ENCODE peak calls at places on chromosome 12, in five cellular contexts. G is heart right ventricle, U is HCT116, R is left ventricle myocardium inferior, Y is mammary epithelial cell. A is an unnamed sample.

GRCh38 chr12:106288510-106289195 is 13.9 kb upstream of the TCP11L2 start:
- DNase-seq in Y (peak; percentile 93), U (peak; percentile 76), R (no peak), G (no peak), A (no peak)

GRCh38 chr12:49636979-49637378 is 13.6 kb downstream of the PRPF40B start:
- DNase-seq in G (no peak), U (peak; percentile 22), Y (peak; percentile 46), R (no peak), A (peak; percentile 33)

GRCh38 chr12:62629413-62629812 is 162.8 kb downstream of the MON2 start:
- DNase-seq in R (no peak), G (no peak), U (no peak), Y (no peak), A (no peak)

GRCh38 chr12:55019784-55020183 is at the start of gene NEUROD4:
- DNase-seq in R (peak; percentile 19), U (peak; percentile 12), G (no peak), Y (peak; percentile 68), A (no peak)

GRCh38 chr12:124524231-124524925 is 43.0 kb downstream of the NCOR2 start:
- DNase-seq in G (no peak), R (no peak), U (no peak), Y (peak; percentile 82), A (no peak)

GRCh38 chr12:12718853-12719252 is 1.7 kb downstream of the CDKN1B start:
- DNase-seq in Y (peak; percentile 38), G (no peak), R (no peak), U (no peak), A (no peak)

GRCh38 chr12:49456280-49456679 is 82.5 kb upstream of the KCNH3 start:
- DNase-seq in U (no peak), Y (no peak), G (no peak), R (no peak), A (no peak)

GRCh38 chr12:124713436-124714082 is 146.1 kb upstream of the NCOR2 start:
- DNase-seq in Y (no peak), R (no peak), U (no peak), G (no peak), A (no peak)

GRCh38 chr12:7638764-7639570 is 26.7 kb downstream of the APOBEC1 start:
- DNase-seq in R (peak; percentile 33), Y (peak; percentile 61), U (peak; percentile 69), G (peak; percentile 23), A (peak; percentile 50)

GRCh38 chr12:6691473-6691872 is 2.3 kb upstream of the ZNF384 start:
- DNase-seq in U (no peak), R (no peak), Y (no peak), G (no peak), A (no peak)

GRCh38 chr12:53538209-53538689 is 31.0 kb upstream of the NPFF start:
- DNase-seq in G (no peak), R (no peak), U (no peak), Y (peak; percentile 54), A (peak; percentile 9)

GRCh38 chr12:112904571-112904970 is 2.2 kb upstream of the OAS1 start:
- DNase-seq in G (no peak), Y (no peak), U (no peak), R (no peak), A (no peak)

GRCh38 chr12:27996761-27997160 is 24.2 kb upstream of the PTHLH start:
- DNase-seq in G (no peak), Y (no peak), R (no peak), U (no peak), A (no peak)

GRCh38 chr12:2543801-2544200 is 251.0 kb upstream of the FKBP4 start:
- DNase-seq in G (no peak), R (no peak), Y (no peak), U (no peak), A (no peak)

GRCh38 chr12:52125499-52125900 is 46.0 kb downstream of the SMIM41 start:
- DNase-seq in G (no peak), U (no peak), Y (no peak), R (no peak), A (no peak)

GRCh38 chr12:42893802-42894201 is 304.3 kb upstream of the PRICKLE1 start:
- DNase-seq in Y (peak; percentile 17), G (no peak), U (no peak), R (no peak), A (no peak)

GRCh38 chr12:89073027-89073398 is 279.3 kb downstream of the DUSP6 start:
- DNase-seq in Y (no peak), R (no peak), U (no peak), G (no peak), A (no peak)

GRCh38 chr12:5184159-5184558 is 140.5 kb downstream of the KCNA5 start:
- DNase-seq in U (no peak), G (no peak), R (no peak), Y (peak; percentile 15), A (no peak)

GRCh38 chr12:38875571-38876228 is 29.7 kb downstream of the CPNE8 start:
- DNase-seq in U (no peak), R (no peak), Y (no peak), G (no peak), A (no peak)

GRCh38 chr12:62760779-62761178 is 174.2 kb downstream of the PPM1H start:
- DNase-seq in U (no peak), Y (no peak), G (no peak), R (no peak), A (no peak)

GRCh38 chr12:64779349-64779974 is 20.3 kb upstream of the GNS start:
- DNase-seq in R (no peak), U (no peak), Y (no peak), G (no peak), A (no peak)

GRCh38 chr12:38664661-38665269 is 240.6 kb downstream of the CPNE8 start:
- DNase-seq in Y (peak; percentile 24), G (no peak), R (no peak), U (peak; percentile 15), A (no peak)

GRCh38 chr12:31868980-31869379 is 90.2 kb upstream of the RESF1 start:
- DNase-seq in R (peak; percentile 39), G (peak; percentile 36), U (no peak), Y (peak; percentile 70), A (no peak)

GRCh38 chr12:7460375-7461259 is 16.7 kb upstream of the CD163L1 start:
- DNase-seq in Y (peak; percentile 33), U (peak; percentile 34), G (peak; percentile 30), R (peak; percentile 29), A (peak; percentile 28)

GRCh38 chr12:52713960-52714886 is 10.9 kb upstream of the KRT77 start:
- DNase-seq in R (no peak), Y (no peak), G (no peak), U (no peak), A (no peak)

GRCh38 chr12:104974626-104975290 is 11.4 kb upstream of the NOPCHAP1 start:
- DNase-seq in U (no peak), R (no peak), G (no peak), Y (peak; percentile 72), A (no peak)
- H3K27ac ChIP-seq in U (no peak overlapping the region), R (no peak overlapping the region), G (no peak overlapping the region), Y (no peak overlapping the region), A (no peak overlapping the region)

DNA sequence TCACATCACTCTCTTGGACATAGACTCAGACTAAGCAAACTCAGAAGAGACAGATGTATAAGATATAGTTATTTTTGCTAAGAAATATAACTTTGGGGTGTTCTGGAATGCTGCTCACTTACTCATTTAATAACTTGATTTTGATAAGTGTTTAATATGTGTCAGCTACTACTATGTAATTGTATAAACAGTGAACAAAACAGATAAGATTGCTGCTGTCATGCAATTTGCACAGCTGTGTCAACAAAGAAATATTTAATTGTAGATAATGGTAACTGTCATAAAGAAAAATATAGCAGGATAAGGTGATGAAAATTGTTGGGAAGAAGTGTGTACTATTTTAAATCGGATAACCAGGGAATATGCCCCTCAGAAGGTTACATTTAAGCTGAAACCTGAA is 84.1 kb upstream of the ZDHHC17 start:
- DNase-seq in U (no peak), G (no peak), Y (no peak), R (no peak), A (no peak)
- H3K27ac ChIP-seq in U (no peak overlapping the region), G (no peak overlapping the region), Y (no peak overlapping the region), R (no peak overlapping the region), A (no peak overlapping the region)

GRCh38 chr12:59252731-59253130 is 332.4 kb upstream of the LRIG3 start:
- DNase-seq in Y (no peak), G (no peak), R (no peak), U (no peak), A (no peak)

DNA sequence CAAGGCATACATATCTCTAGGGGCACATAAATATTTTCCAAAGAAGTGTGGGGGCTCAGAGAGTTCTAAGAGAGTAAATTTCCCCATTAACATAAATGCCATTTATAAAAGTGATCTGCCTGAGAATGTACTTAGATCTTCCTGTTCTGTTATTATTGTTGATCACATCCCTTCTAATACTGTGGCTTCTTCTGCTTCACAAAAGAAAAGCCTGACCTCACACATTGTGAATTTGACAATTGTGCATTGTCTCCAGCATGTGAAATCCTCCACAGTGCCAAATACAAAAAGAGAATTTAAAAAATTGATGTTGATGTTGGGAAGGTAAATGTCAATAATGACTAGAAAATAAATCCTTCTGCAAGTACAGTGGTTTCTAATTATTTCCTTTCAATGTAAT is 330.5 kb upstream of the LRIG3 start:
- DNase-seq in G (no peak), Y (no peak), U (no peak), R (no peak), A (no peak)
- H3K27ac ChIP-seq in G (no peak overlapping the region), Y (no peak overlapping the region), U (no peak overlapping the region), R (no peak overlapping the region), A (peak overlapping the region; percentile 67)

DNA sequence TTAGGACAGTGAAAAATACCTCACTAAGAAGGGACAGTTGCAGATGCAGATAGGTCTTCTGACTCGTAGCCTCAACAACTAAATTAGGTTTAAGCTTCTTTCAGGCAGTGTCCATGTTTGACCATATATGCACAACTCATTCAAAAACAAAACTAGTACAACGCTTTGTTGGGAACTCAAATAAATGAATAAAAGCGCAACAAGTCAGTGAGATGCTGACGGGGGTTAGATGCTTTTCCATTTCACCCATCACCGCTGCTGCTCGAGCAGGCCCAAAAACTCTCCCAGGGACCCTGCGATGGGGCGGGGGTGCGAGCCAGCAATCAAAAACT is 625 bp downstream of the RPAP3 start:
- DNase-seq in G (no peak), Y (peak; percentile 13), U (no peak), R (no peak), A (no peak)
- H3K27ac ChIP-seq in G (peak overlapping the region; percentile 88), Y (peak overlapping the region; percentile 37), U (peak overlapping the region; percentile 80), R (peak overlapping the region; percentile 92), A (no peak overlapping the region)

GRCh38 chr12:57936513-57936883 is 4.9 kb upstream of the ATP23 start:
- DNase-seq in Y (no peak), U (no peak), R (no peak), G (no peak), A (no peak)
- H3K27ac ChIP-seq in Y (peak overlapping the region; percentile 85), U (no peak overlapping the region), R (peak overlapping the region; percentile 84), G (peak overlapping the region; percentile 54), A (no peak overlapping the region)

GRCh38 chr12:67929373-67929772 is 59.9 kb upstream of the IFNG-AS1 start:
- DNase-seq in U (no peak), Y (no peak), R (no peak), G (no peak), A (no peak)
- H3K27ac ChIP-seq in U (no peak overlapping the region), Y (no peak overlapping the region), R (peak overlapping the region; percentile 65), G (no peak overlapping the region), A (no peak overlapping the region)

GRCh38 chr12:76031081-76031413 is 529 bp downstream of the PHLDA1 start:
- DNase-seq in G (no peak), U (no peak), Y (no peak), R (no peak), A (no peak)
- H3K27ac ChIP-seq in G (peak overlapping the region; percentile 93), U (peak overlapping the region; percentile 88), Y (peak overlapping the region; percentile 92), R (peak overlapping the region; percentile 99), A (peak overlapping the region; percentile 96)

A was measured in caudate nucleus.